ENCODE peak calls at places on chromosome 1, in eight cellular contexts. K, S, G, N, D, J, M and L are unnamed samples.

GRCh38 chr1:193114485-193115095 is 7.2 kb upstream of the CDC73 start:
- DNase-seq in K (no peak), S (peak), G (no peak), N (peak), D (no peak), J (no peak), M (no peak), L (no peak)

GRCh38 chr1:10132852-10133251 is 77.5 kb upstream of the KIF1B start:
- DNase-seq in K (no peak), S (no peak), G (no peak), N (no peak), D (no peak), J (no peak), M (no peak), L (no peak)

GRCh38 chr1:150121236-150121862 is 28.4 kb upstream of the PLEKHO1 start:
- DNase-seq in K (no peak), S (no peak), G (no peak), N (no peak), D (no peak), J (no peak), M (no peak), L (no peak)

GRCh38 chr1:79069828-79070227 is 63.3 kb upstream of the ADGRL4 start:
- DNase-seq in K (no peak), S (no peak), G (no peak), N (no peak), D (no peak), J (no peak), M (no peak), L (no peak)

GRCh38 chr1:147673401-147673800 is 3.1 kb upstream of the ACP6 start:
- DNase-seq in K (no peak), S (no peak), G (no peak), N (no peak), D (no peak), J (no peak), M (no peak), L (peak)

GRCh38 chr1:174535207-174535606 is 87.4 kb downstream of the GPR52 start:
- DNase-seq in K (no peak), S (no peak), G (no peak), N (no peak), D (no peak), J (no peak), M (no peak), L (no peak)

GRCh38 chr1:206005234-206005633 is 2.0 kb upstream of the RAB7B start:
- DNase-seq in K (no peak), S (no peak), G (no peak), N (no peak), D (no peak), J (no peak), M (no peak), L (no peak)

GRCh38 chr1:235253219-235253640 is 74.7 kb downstream of the ARID4B start:
- DNase-seq in K (peak), S (peak), G (peak), N (peak), D (no peak), J (peak), M (peak), L (peak)

GRCh38 chr1:10633416-10633815 is 158.7 kb downstream of the PEX14 start:
- DNase-seq in K (no peak), S (no peak), G (no peak), N (no peak), D (no peak), J (no peak), M (no peak), L (no peak)

GRCh38 chr1:1063945-1064831 is 9.9 kb downstream of the RNF223 start:
- DNase-seq in K (peak), S (peak), G (peak), N (peak), D (peak), J (peak), M (no peak), L (no peak)

GRCh38 chr1:93708734-93709481 is 27.3 kb upstream of the BCAR3 start:
- DNase-seq in K (no peak), S (no peak), G (no peak), N (peak), D (no peak), J (no peak), M (no peak), L (no peak)

GRCh38 chr1:40939320-40940059 is 40.0 kb upstream of the CTPS1 start:
- DNase-seq in K (no peak), S (peak), G (peak), N (no peak), D (no peak), J (no peak), M (no peak), L (no peak)

GRCh38 chr1:206769331-206769731 is 1.2 kb upstream of the IL19 start:
- DNase-seq in K (no peak), S (no peak), G (no peak), N (no peak), D (peak), J (no peak), M (no peak), L (no peak)

GRCh38 chr1:52727114-52727586 is 897 bp downstream of the ZYG11B start:
- DNase-seq in K (no peak), S (no peak), G (peak), N (peak), D (no peak), J (no peak), M (no peak), L (no peak)

GRCh38 chr1:25066253-25066652 is 136.2 kb upstream of the RUNX3 start:
- DNase-seq in K (no peak), S (no peak), G (no peak), N (no peak), D (no peak), J (no peak), M (no peak), L (no peak)

GRCh38 chr1:169078163-169078883 is 28.2 kb upstream of the ATP1B1 start:
- DNase-seq in K (no peak), S (no peak), G (no peak), N (no peak), D (no peak), J (no peak), M (no peak), L (no peak)

GRCh38 chr1:175077356-175078030 is 9.9 kb downstream of the TNN start:
- DNase-seq in K (no peak), S (no peak), G (no peak), N (no peak), D (no peak), J (no peak), M (no peak), L (no peak)

GRCh38 chr1:87513971-87514660 is 185.4 kb downstream of the LMO4 start:
- DNase-seq in K (no peak), S (no peak), G (no peak), N (no peak), D (no peak), J (no peak), M (no peak), L (no peak)

GRCh38 chr1:162139398-162139685 is 69.9 kb downstream of the NOS1AP start:
- DNase-seq in K (no peak), S (peak), G (no peak), N (no peak), D (no peak), J (no peak), M (no peak), L (no peak)

GRCh38 chr1:14635421-14635820 is 36.9 kb downstream of the KAZN start:
- DNase-seq in K (no peak), S (no peak), G (no peak), N (no peak), D (no peak), J (no peak), M (no peak), L (no peak)

GRCh38 chr1:39863177-39863576 is 20.1 kb downstream of the TRIT1 start:
- DNase-seq in K (no peak), S (no peak), G (no peak), N (no peak), D (no peak), J (no peak), M (no peak), L (no peak)

GRCh38 chr1:184595609-184596008 is 159.0 kb downstream of the EDEM3 start:
- DNase-seq in K (no peak), S (no peak), G (no peak), N (no peak), D (no peak), J (no peak), M (no peak), L (no peak)

GRCh38 chr1:246329900-246330299 is 177.2 kb downstream of the SMYD3 start:
- DNase-seq in K (no peak), S (no peak), G (no peak), N (no peak), D (peak), J (no peak), M (no peak), L (no peak)

GRCh38 chr1:3895279-3895950 is 4.7 kb downstream of the C1orf174 start:
- DNase-seq in K (no peak), S (no peak), G (no peak), N (no peak), D (no peak), J (no peak), M (no peak), L (no peak)

GRCh38 chr1:94734963-94735899 is 84.9 kb upstream of the SLC44A3 start:
- DNase-seq in K (peak), S (no peak), G (peak), N (peak), D (no peak), J (no peak), M (peak), L (peak)

GRCh38 chr1:12435639-12436344 is 182.2 kb downstream of the DHRS3 start:
- DNase-seq in K (no peak), S (no peak), G (no peak), N (peak), D (peak), J (no peak), M (no peak), L (no peak)

GRCh38 chr1:228861830-228862176 is 126.5 kb downstream of the RHOU start:
- DNase-seq in K (no peak), S (no peak), G (no peak), N (no peak), D (no peak), J (no peak), M (no peak), L (no peak)

GRCh38 chr1:240804475-240804874 is 192.5 kb upstream of the GREM2 start:
- DNase-seq in K (peak), S (no peak), G (no peak), N (peak), D (no peak), J (no peak), M (no peak), L (no peak)

GRCh38 chr1:70941563-70941962 is 106.1 kb downstream of the PTGER3 start:
- DNase-seq in K (no peak), S (no peak), G (no peak), N (no peak), D (no peak), J (no peak), M (no peak), L (no peak)

GRCh38 chr1:211482306-211482705 is 9.7 kb downstream of the RD3 start:
- DNase-seq in K (no peak), S (no peak), G (no peak), N (no peak), D (no peak), J (no peak), M (no peak), L (no peak)

GRCh38 chr1:184222561-184223157 is 164.2 kb upstream of the C1orf21 start:
- DNase-seq in K (peak), S (peak), G (peak), N (peak), D (peak), J (peak), M (no peak), L (no peak)

GRCh38 chr1:185581020-185581419 is 153.2 kb upstream of the HMCN1 start:
- DNase-seq in K (no peak), S (peak), G (no peak), N (no peak), D (no peak), J (no peak), M (no peak), L (no peak)

GRCh38 chr1:4256351-4256750 is 356.3 kb upstream of the C1orf174 start:
- DNase-seq in K (no peak), S (no peak), G (no peak), N (no peak), D (no peak), J (no peak), M (no peak), L (no peak)

GRCh38 chr1:68140536-68140935 is 90.1 kb upstream of the DIRAS3 start:
- DNase-seq in K (no peak), S (no peak), G (no peak), N (no peak), D (no peak), J (no peak), M (no peak), L (no peak)

GRCh38 chr1:75838099-75838498 is 41.4 kb downstream of the MSH4 start:
- DNase-seq in K (no peak), S (no peak), G (no peak), N (no peak), D (no peak), J (no peak), M (no peak), L (no peak)

GRCh38 chr1:27884182-27884954 is 12.0 kb downstream of the THEMIS2 start:
- DNase-seq in K (no peak), S (no peak), G (no peak), N (no peak), D (peak), J (no peak), M (no peak), L (no peak)

GRCh38 chr1:21232044-21232443 is 55.3 kb upstream of the EIF4G3 start:
- DNase-seq in K (peak), S (peak), G (peak), N (peak), D (no peak), J (peak), M (no peak), L (peak)

GRCh38 chr1:48107516-48107915 is 110.3 kb upstream of the TRABD2B start:
- DNase-seq in K (no peak), S (no peak), G (no peak), N (no peak), D (no peak), J (no peak), M (no peak), L (no peak)

GRCh38 chr1:46761740-46762139 is 37.1 kb upstream of the CYP4B1 start:
- DNase-seq in K (no peak), S (no peak), G (no peak), N (no peak), D (no peak), J (no peak), M (no peak), L (no peak)

GRCh38 chr1:185610954-185611353 is 123.2 kb upstream of the HMCN1 start:
- DNase-seq in K (no peak), S (no peak), G (no peak), N (no peak), D (no peak), J (no peak), M (no peak), L (no peak)

GRCh38 chr1:32335951-32336867 is at the start of gene MARCKSL1:
- DNase-seq in K (peak), S (peak), G (peak), N (peak), D (no peak), J (peak), M (peak), L (no peak)
- TF ChIP-seq POLR2AphosphoS5 in K (peak), S (peak), G (peak), N (peak), D (peak), J (peak), M (peak), L (peak)

GRCh38 chr1:209936125-209936524 is 1.9 kb upstream of the SYT14 start:
- DNase-seq in K (no peak), S (no peak), G (no peak), N (no peak), D (no peak), J (no peak), M (no peak), L (no peak)

GRCh38 chr1:209937996-209938959 is at the start of gene SYT14:
- DNase-seq in K (peak), S (no peak), G (peak), N (peak), D (no peak), J (no peak), M (peak), L (no peak)
- TF ChIP-seq EZH2 in K (no peak), S (no peak), G (no peak), N (peak), D (no peak), J (no peak), M (no peak), L (no peak)

DNA sequence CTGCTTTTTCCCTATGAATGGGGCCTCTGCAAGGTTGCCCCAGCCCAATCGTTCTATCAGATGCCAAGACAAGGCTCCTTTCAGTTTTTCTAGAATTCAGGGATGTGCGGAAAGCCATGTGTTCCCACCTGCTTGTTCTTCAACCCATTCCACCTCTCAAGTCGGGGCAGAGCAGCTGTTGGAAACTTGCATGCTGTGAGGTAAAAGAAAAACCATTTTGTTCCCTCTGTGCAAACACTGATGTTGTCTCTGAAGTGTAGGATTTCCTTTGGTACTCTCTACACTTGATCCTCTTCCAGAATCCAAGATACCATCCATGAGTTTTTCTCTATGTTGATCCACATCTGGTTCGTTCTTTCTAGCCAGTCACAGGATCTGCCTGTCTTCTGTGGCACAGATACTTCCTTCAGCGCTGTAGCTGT is 7.3 kb downstream of the IER5 start:
- DNase-seq in K (no peak), S (no peak), G (no peak), N (no peak), D (no peak), J (no peak), M (no peak), L (no peak)
- TF ChIP-seq POLR2AphosphoS5 in K (no peak), S (no peak), G (no peak), N (no peak), D (peak), J (no peak), M (no peak), L (no peak)

DNA sequence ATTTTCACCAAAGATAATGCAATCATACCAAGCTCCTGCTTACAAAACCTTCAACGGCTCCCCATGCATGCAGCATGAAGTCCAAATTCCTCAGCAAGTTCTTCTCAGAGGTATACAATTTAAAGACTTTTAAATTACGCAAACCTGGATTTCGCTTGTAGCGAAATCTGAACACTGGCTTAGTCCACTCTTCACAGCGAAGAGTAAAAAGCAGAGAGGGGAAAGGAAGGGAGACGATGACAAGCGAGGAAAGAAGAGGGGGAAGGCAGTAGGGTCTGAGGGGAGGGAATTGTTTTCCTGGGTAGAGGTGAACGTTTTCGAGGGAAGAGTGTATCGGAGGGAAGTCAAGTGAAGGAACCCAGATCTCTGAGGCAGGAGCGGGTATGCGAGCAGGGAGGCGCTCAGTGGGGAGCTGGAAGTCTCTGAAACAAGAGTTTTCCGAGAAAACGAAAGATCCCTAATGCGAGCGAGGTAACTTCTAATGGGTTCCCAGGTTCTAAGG is 791 bp downstream of the TESK2 start:
- DNase-seq in K (peak), S (no peak), G (no peak), N (peak), D (no peak), J (no peak), M (no peak), L (no peak)
- TF ChIP-seq EZH2 in K (no peak), S (no peak), G (no peak), N (peak), D (no peak), J (no peak), M (no peak), L (peak)

GRCh38 chr1:151945725-151946365 is 36.5 kb upstream of the THEM4 start:
- DNase-seq in K (peak), S (peak), G (peak), N (peak), D (no peak), J (peak), M (peak), L (peak)
- TF ChIP-seq POLR2AphosphoS5 in K (no peak), S (no peak), G (no peak), N (no peak), D (no peak), J (no peak), M (no peak), L (no peak)

GRCh38 chr1:153262462-153263157 is 3.1 kb downstream of the LORICRIN start:
- DNase-seq in K (no peak), S (no peak), G (no peak), N (no peak), D (peak), J (no peak), M (no peak), L (no peak)

GRCh38 chr1:153260473-153260979 is 1.0 kb downstream of the LORICRIN start:
- DNase-seq in K (no peak), S (no peak), G (no peak), N (no peak), D (no peak), J (no peak), M (no peak), L (no peak)

GRCh38 chr1:153259387-153259786 is at the start of gene LORICRIN:
- DNase-seq in K (no peak), S (no peak), G (no peak), N (no peak), D (no peak), J (no peak), M (no peak), L (no peak)

GRCh38 chr1:153260980-153261792 is 1.7 kb downstream of the LORICRIN start:
- DNase-seq in K (peak), S (no peak), G (no peak), N (no peak), D (no peak), J (no peak), M (no peak), L (no peak)

GRCh38 chr1:153261793-153262371 is 2.4 kb downstream of the LORICRIN start:
- DNase-seq in K (peak), S (no peak), G (no peak), N (no peak), D (no peak), J (no peak), M (no peak), L (no peak)
- TF ChIP-seq EZH2 in K (no peak), S (no peak), G (no peak), N (peak), D (peak), J (no peak), M (no peak), L (peak)